ENCODE peak calls at places on chromosome 21, in nine cellular contexts. S is H1, E is cardiac muscle cell, H is PC-9, M is sigmoid colon, Y is fibroblast of lung, G is mucosa of descending colon, I is tibial artery, A is Peyer's patch. V is an unnamed sample. For H3K4me1, the result is how much of the 10 kb centered on the place peaks cover.

GRCh38 chr21:43866233-43866632 is 1.2 kb downstream of the AGPAT3 start:
- DNase-seq in Y (peak), I (no peak), A (no peak), E (peak), G (peak), M (peak), H (no peak), S (no peak), V (peak)

GRCh38 chr21:19999369-20000272 is 998.6 kb upstream of the NCAM2 start:
- DNase-seq in A (no peak), H (no peak), E (no peak), Y (no peak), G (no peak), I (no peak), M (no peak), S (no peak), V (no peak)

GRCh38 chr21:28540514-28540913 is 452.2 kb downstream of the LTN1 start:
- DNase-seq in H (no peak), A (no peak), E (peak), Y (peak), M (no peak), S (no peak), I (no peak), G (no peak), V (no peak)

GRCh38 chr21:31667141-31667540 is 7.6 kb downstream of the SOD1 start:
- DNase-seq in M (no peak), A (no peak), H (no peak), I (no peak), G (no peak), Y (no peak), E (no peak), S (no peak), V (no peak)

GRCh38 chr21:14482165-14482564 is 64.0 kb downstream of the SAMSN1 start:
- DNase-seq in H (no peak), E (no peak), Y (no peak), A (no peak), G (no peak), M (no peak), I (no peak), S (no peak), V (no peak)

GRCh38 chr21:40587786-40588353 is 259.1 kb downstream of the DSCAM start:
- DNase-seq in A (no peak), G (no peak), Y (no peak), S (no peak), I (no peak), H (no peak), E (no peak), M (no peak), V (no peak)

GRCh38 chr21:34012640-34013039 is 60.7 kb upstream of the MRPS6 start:
- DNase-seq in S (no peak), E (no peak), M (no peak), G (no peak), I (no peak), A (no peak), Y (no peak), H (no peak), V (no peak)

GRCh38 chr21:20998886-20999285 is 677 bp downstream of the NCAM2 start:
- DNase-seq in Y (no peak), H (no peak), E (no peak), A (no peak), S (no peak), M (no peak), G (no peak), I (no peak), V (no peak)

GRCh38 chr21:45578811-45579381 is 36.7 kb upstream of the SLC19A1 start:
- DNase-seq in H (no peak), M (peak), I (peak), A (peak), E (no peak), Y (no peak), G (no peak), S (peak), V (peak)

GRCh38 chr21:44279621-44280260 is 5.9 kb upstream of the AIRE start:
- DNase-seq in A (no peak), I (no peak), S (no peak), Y (no peak), G (no peak), M (no peak), E (no peak), H (no peak), V (peak)

GRCh38 chr21:22575165-22575584 is 1577.0 kb downstream of the NCAM2 start:
- DNase-seq in E (no peak), H (no peak), Y (no peak), I (no peak), M (no peak), S (peak), G (no peak), A (no peak), V (no peak)

GRCh38 chr21:43864313-43864805 is 664 bp upstream of the AGPAT3 start:
- DNase-seq in I (no peak), E (peak), M (peak), A (peak), H (peak), S (peak), Y (peak), G (peak), V (peak)

GRCh38 chr21:31502537-31503143 is 156.9 kb upstream of the SOD1 start:
- DNase-seq in M (no peak), E (no peak), H (peak), Y (no peak), I (no peak), G (no peak), A (no peak), S (no peak), V (no peak)

GRCh38 chr21:18245493-18245967 is 897 bp downstream of the CHODL start:
- DNase-seq in I (peak), M (peak), A (no peak), E (no peak), G (no peak), Y (no peak), H (no peak), S (peak), V (no peak)

GRCh38 chr21:46229133-46229922 is 754 bp upstream of the LSS start:
- DNase-seq in M (peak), A (no peak), H (no peak), E (no peak), Y (no peak), S (no peak), G (peak), I (no peak), V (peak)

GRCh38 chr21:39125752-39126485 is 57.3 kb downstream of the PSMG1 start:
- DNase-seq in A (no peak), S (peak), G (peak), E (peak), M (peak), H (peak), Y (peak), I (no peak), V (peak)

GRCh38 chr21:27371688-27372331 is 404.9 kb upstream of the ADAMTS5 start:
- DNase-seq in S (no peak), G (no peak), H (no peak), A (no peak), M (no peak), E (peak), Y (peak), I (no peak), V (no peak)

GRCh38 chr21:44845418-44846200 is 27.7 kb upstream of the SUMO3 start:
- DNase-seq in G (peak), M (peak), I (peak), H (peak), E (peak), A (peak), Y (peak), S (peak), V (peak)

GRCh38 chr21:15682182-15682895 is 47.4 kb upstream of the USP25 start:
- DNase-seq in E (peak), A (no peak), S (no peak), H (no peak), Y (peak), G (no peak), I (no peak), M (no peak), V (no peak)

GRCh38 chr21:45074818-45075605 is 632 bp downstream of the ADARB1 start:
- DNase-seq in A (peak), I (no peak), H (peak), M (peak), Y (no peak), E (peak), S (peak), G (peak), V (peak)

GRCh38 chr21:26165331-26165730 is 5.2 kb downstream of the APP start:
- DNase-seq in A (no peak), S (no peak), Y (no peak), G (no peak), I (no peak), M (no peak), H (no peak), E (no peak), V (no peak)
- H3K4me1 ChIP-seq in A (under half), S (under half), Y (under half), G (under half), I (under half), M (under half), H (under half), E (under half), V (under half)

GRCh38 chr21:37281993-37282392 is 14.9 kb upstream of the VPS26C start:
- DNase-seq in G (no peak), A (no peak), H (no peak), I (no peak), E (no peak), M (no peak), S (no peak), Y (no peak), V (no peak)
- H3K4me3 ChIP-seq in G (no peak), A (no peak), H (no peak), I (no peak), E (no peak), M (no peak), S (no peak), Y (no peak), V (no peak)

GRCh38 chr21:37766104-37766503 is 150.2 kb downstream of the KCNJ6 start:
- DNase-seq in I (no peak), Y (no peak), G (no peak), M (no peak), H (no peak), S (no peak), A (no peak), E (no peak), V (no peak)

GRCh38 chr21:37765501-37765900 is 150.8 kb downstream of the KCNJ6 start:
- DNase-seq in M (no peak), E (no peak), A (no peak), I (no peak), S (no peak), Y (no peak), H (no peak), G (no peak), V (no peak)

GRCh38 chr21:37762606-37763005 is 153.7 kb downstream of the KCNJ6 start:
- DNase-seq in I (no peak), G (no peak), M (no peak), A (no peak), S (no peak), E (no peak), Y (peak), H (no peak), V (no peak)

GRCh38 chr21:37763298-37763697 is 153.0 kb downstream of the KCNJ6 start:
- DNase-seq in S (no peak), M (no peak), I (no peak), E (no peak), A (no peak), H (no peak), G (no peak), Y (no peak), V (no peak)

GRCh38 chr21:37764696-37765095 is 151.6 kb downstream of the KCNJ6 start:
- DNase-seq in I (no peak), G (no peak), M (no peak), E (no peak), S (no peak), A (no peak), Y (no peak), H (no peak), V (no peak)
- H3K4me1 ChIP-seq in I (under half), G (under half), M (under half), E (under half), S (under half), A (under half), Y (under half), H (under half), V (under half)

GRCh38 chr21:42039911-42040351 is 29.8 kb upstream of the ZBTB21 start:
- DNase-seq in S (no peak), M (no peak), I (no peak), Y (peak), E (peak), H (no peak), G (no peak), A (peak), V (peak)
- H3K4me3 ChIP-seq in S (no peak), M (no peak), I (no peak), Y (no peak), E (no peak), H (no peak), G (no peak), A (no peak), V (no peak)